ENCODE peak calls at places on chromosomes 3 and 15, in eight cellular contexts. W is stimulated activated CD4-positive, alpha-beta T cell treated with anti-CD3 and anti-CD28 coated beads, Interleukin-4, amount 100 ng/mL, for 24 hours; C is activated CD8-positive, alpha-beta memory T cell treated with anti-CD3 and anti-CD28 coated beads, Interleukin-2, amount 50 U/mL, for 48 hours; B is stimulated activated naive CD8-positive, alpha-beta T cell treated with anti-CD3 and anti-CD28 coated beads, Interleukin-15, Interleukin-2, amounts not matched to agents 100 U/mL and 50 U/mL, for 24 hours; R is erythroblast; S is fibroblast of pulmonary artery; P is AG20443; F is ACHN. I is an unnamed sample.

GRCh38 chr15:47650564-47650963 is 66.7 kb upstream of the SEMA6D start:
- DNase-seq in W (no peak), C (no peak), B (no peak), R (no peak), S (no peak), P (no peak), F (no peak), I (no peak)

GRCh38 chr3:113277414-113277813 is 66.1 kb downstream of the BOC start:
- DNase-seq in W (no peak), C (no peak), B (no peak), R (no peak), S (no peak), P (no peak), F (no peak), I (no peak)

GRCh38 chr15:68843425-68844311 is 23.0 kb upstream of the ANP32A start:
- DNase-seq in W (peak), C (peak), B (peak), R (peak), S (peak), P (peak), F (no peak), I (no peak)

GRCh38 chr15:68553994-68554715 is 24.6 kb upstream of the CORO2B start:
- DNase-seq in W (peak), C (peak), B (peak), R (peak), S (peak), P (peak), F (peak), I (peak)

GRCh38 chr3:79086514-79086913 is 681.3 kb downstream of the ROBO1 start:
- DNase-seq in W (no peak), C (no peak), B (peak), R (peak), S (peak), P (peak), F (peak), I (no peak)

GRCh38 chr3:177530908-177531307 is 333.6 kb upstream of the TBL1XR1 start:
- DNase-seq in W (no peak), C (no peak), B (no peak), R (no peak), S (no peak), P (no peak), F (no peak), I (no peak)

GRCh38 chr3:119620899-119621298 is 23.2 kb downstream of the PLA1A start:
- DNase-seq in W (no peak), C (no peak), B (no peak), R (no peak), S (no peak), P (no peak), F (no peak), I (no peak)

GRCh38 chr3:60854762-60855161 is 396.5 kb downstream of the FHIT start:
- DNase-seq in W (no peak), C (no peak), B (no peak), R (no peak), S (no peak), P (no peak), F (no peak), I (no peak)

GRCh38 chr15:39455502-39455991 is 125.3 kb upstream of the THBS1 start:
- DNase-seq in W (no peak), C (no peak), B (peak), R (peak), S (peak), P (peak), F (no peak), I (no peak)

GRCh38 chr3:25603703-25604102 is 61.0 kb downstream of the TOP2B start:
- DNase-seq in W (no peak), C (no peak), B (no peak), R (peak), S (peak), P (no peak), F (no peak), I (no peak)

GRCh38 chr15:69384626-69385025 is 29.5 kb upstream of the KIF23 start:
- DNase-seq in W (no peak), C (no peak), B (no peak), R (no peak), S (no peak), P (no peak), F (no peak), I (no peak)

GRCh38 chr3:179036626-179037300 is 34.8 kb downstream of the ZMAT3 start:
- DNase-seq in W (no peak), C (no peak), B (no peak), R (no peak), S (no peak), P (peak), F (no peak), I (no peak)

GRCh38 chr15:80549712-80550111 is 145.4 kb upstream of the ABHD17C start:
- DNase-seq in W (no peak), C (no peak), B (no peak), R (no peak), S (no peak), P (no peak), F (no peak), I (no peak)

GRCh38 chr3:108131105-108131794 is 40.4 kb upstream of the CD47 start:
- DNase-seq in W (peak), C (no peak), B (no peak), R (no peak), S (peak), P (peak), F (peak), I (no peak)

GRCh38 chr15:25402342-25402741 is 36.5 kb downstream of the UBE3A start:
- DNase-seq in W (no peak), C (no peak), B (no peak), R (no peak), S (no peak), P (peak), F (no peak), I (no peak)

GRCh38 chr15:32105258-32106248 is 75.2 kb downstream of the CHRNA7 start:
- DNase-seq in W (no peak), C (no peak), B (no peak), R (no peak), S (no peak), P (no peak), F (no peak), I (no peak)

GRCh38 chr3:8500208-8500961 is 1.2 kb upstream of the LMCD1 start:
- DNase-seq in W (no peak), C (no peak), B (no peak), R (no peak), S (peak), P (peak), F (peak), I (no peak)

GRCh38 chr15:93018574-93018973 is 70.4 kb downstream of the RGMA start:
- DNase-seq in W (no peak), C (peak), B (no peak), R (no peak), S (peak), P (no peak), F (no peak), I (no peak)

GRCh38 chr15:48592929-48593328 is 52.6 kb downstream of the FBN1 start:
- DNase-seq in W (no peak), C (no peak), B (no peak), R (no peak), S (no peak), P (no peak), F (no peak), I (no peak)

GRCh38 chr3:150454085-150454484 is 46.0 kb downstream of the TSC22D2 start:
- DNase-seq in W (no peak), C (no peak), B (no peak), R (no peak), S (no peak), P (no peak), F (no peak), I (no peak)

GRCh38 chr15:66411190-66411589 is 24.5 kb downstream of the MAP2K1 start:
- DNase-seq in W (no peak), C (no peak), B (no peak), R (no peak), S (no peak), P (no peak), F (peak), I (no peak)

GRCh38 chr3:10253731-10254130 is 5.5 kb downstream of the TATDN2 start:
- DNase-seq in W (no peak), C (no peak), B (no peak), R (no peak), S (no peak), P (no peak), F (no peak), I (no peak)

GRCh38 chr3:30689202-30689641 is 82.8 kb downstream of the TGFBR2 start:
- DNase-seq in W (no peak), C (no peak), B (no peak), R (no peak), S (peak), P (peak), F (no peak), I (no peak)

GRCh38 chr15:64883097-64883581 is 28.6 kb upstream of the ANKDD1A start:
- DNase-seq in W (peak), C (no peak), B (no peak), R (no peak), S (peak), P (no peak), F (no peak), I (no peak)

GRCh38 chr3:42190701-42191442 is 75.1 kb downstream of the CCK start:
- DNase-seq in W (peak), C (peak), B (peak), R (peak), S (peak), P (peak), F (peak), I (peak)

I was measured in NCI-H774.